ENCODE peak calls at places on chromosomes 11 and 22, in five cellular contexts. W, Z, A, M and F are unnamed samples.

GRCh38 chr11:66632952-66633351 is 5.6 kb upstream of the RBM4 start:
- DNase-seq in W (no peak), A (no peak), M (no peak), Z (no peak), F (no peak)

GRCh38 chr22:28801845-28802594 is 1.7 kb upstream of the XBP1 start:
- DNase-seq in W (peak; percentile 52), A (peak; percentile 88), M (no peak), Z (peak; percentile 65), F (no peak)

GRCh38 chr11:9176550-9176949 is 85.2 kb upstream of the SCUBE2 start:
- DNase-seq in M (no peak), Z (no peak), A (no peak), W (no peak), F (no peak)

GRCh38 chr11:70493891-70494290 is 95.6 kb downstream of the CTTN start:
- DNase-seq in A (no peak), M (no peak), W (no peak), Z (no peak), F (no peak)

GRCh38 chr11:47378011-47378835 is at the start of gene SPI1:
- DNase-seq in M (peak; percentile 37), W (peak; percentile 90), A (no peak), Z (peak; percentile 49), F (peak; percentile 46)

GRCh38 chr22:37381489-37381888 is 45.8 kb downstream of the ELFN2 start:
- DNase-seq in A (no peak), W (no peak), Z (no peak), M (no peak), F (no peak)

GRCh38 chr22:50481440-50482106 is at the start of gene ADM2:
- DNase-seq in A (no peak), W (no peak), Z (peak; percentile 67), M (peak; percentile 40), F (peak; percentile 80)

GRCh38 chr11:118882489-118882888 is 1.2 kb upstream of the CXCR5 start:
- DNase-seq in Z (no peak), W (no peak), A (no peak), M (no peak), F (no peak)

GRCh38 chr11:76744186-76745058 is 38.7 kb upstream of the TSKU start:
- DNase-seq in M (no peak), W (no peak), A (no peak), Z (peak; percentile 38), F (no peak)

GRCh38 chr11:118488480-118489109 is 38.7 kb upstream of the TTC36 start:
- DNase-seq in W (peak; percentile 88), M (peak; percentile 50), Z (peak; percentile 74), A (peak; percentile 69), F (peak; percentile 77)

GRCh38 chr22:19177164-19178064 is 1.1 kb downstream of the SLC25A1 start:
- DNase-seq in M (no peak), A (peak; percentile 76), W (no peak), Z (peak; percentile 25), F (no peak)

GRCh38 chr11:97856666-97857065 is 1164.1 kb upstream of the CNTN5 start:
- DNase-seq in W (no peak), M (no peak), Z (no peak), A (no peak), F (no peak)

GRCh38 chr11:33692013-33692504 is 8.6 kb downstream of the C11orf91 start:
- DNase-seq in M (no peak), Z (peak; percentile 76), A (no peak), W (peak; percentile 56), F (no peak)

GRCh38 chr11:106311531-106312230 is 234.2 kb downstream of the AASDHPPT start:
- DNase-seq in A (no peak), Z (no peak), W (no peak), M (no peak), F (no peak)

GRCh38 chr22:29700949-29701927 is 18.6 kb upstream of the CABP7 start:
- DNase-seq in M (no peak), A (no peak), W (peak; percentile 19), Z (peak; percentile 46), F (no peak)

GRCh38 chr22:44894321-44894720 is 115.5 kb downstream of the PHF21B start:
- DNase-seq in A (no peak), M (no peak), W (no peak), Z (no peak), F (no peak)

GRCh38 chr22:38724176-38724575 is 18.4 kb downstream of the GTPBP1 start:
- DNase-seq in A (no peak), W (no peak), M (no peak), Z (no peak), F (no peak)

GRCh38 chr11:8614497-8614896 is 20.5 kb upstream of the STK33 start:
- DNase-seq in Z (no peak), A (no peak), M (no peak), W (no peak), F (no peak)

GRCh38 chr11:126874831-126875230 is 125.7 kb downstream of the KIRREL3 start:
- DNase-seq in A (no peak), M (no peak), Z (no peak), W (peak; percentile 8), F (no peak)
- TF ChIP-seq CTCF in A (no peak), M (no peak), Z (no peak), W (peak; percentile 28), F (no peak)

GRCh38 chr22:25892678-25893077 is 150.7 kb downstream of the MYO18B start:
- DNase-seq in A (no peak), W (no peak), M (no peak), Z (no peak), F (no peak)
- TF ChIP-seq CTCF in A (no peak), W (no peak), M (no peak), Z (no peak), F (no peak)

GRCh38 chr11:6418958-6419611 is at the start of gene APBB1:
- DNase-seq in A (no peak), W (peak; percentile 51), Z (peak; percentile 70), M (peak; percentile 77), F (peak; percentile 79)
- TF ChIP-seq CTCF in A (peak; percentile 15), W (no peak), Z (no peak), M (peak; percentile 9), F (no peak)

DNA sequence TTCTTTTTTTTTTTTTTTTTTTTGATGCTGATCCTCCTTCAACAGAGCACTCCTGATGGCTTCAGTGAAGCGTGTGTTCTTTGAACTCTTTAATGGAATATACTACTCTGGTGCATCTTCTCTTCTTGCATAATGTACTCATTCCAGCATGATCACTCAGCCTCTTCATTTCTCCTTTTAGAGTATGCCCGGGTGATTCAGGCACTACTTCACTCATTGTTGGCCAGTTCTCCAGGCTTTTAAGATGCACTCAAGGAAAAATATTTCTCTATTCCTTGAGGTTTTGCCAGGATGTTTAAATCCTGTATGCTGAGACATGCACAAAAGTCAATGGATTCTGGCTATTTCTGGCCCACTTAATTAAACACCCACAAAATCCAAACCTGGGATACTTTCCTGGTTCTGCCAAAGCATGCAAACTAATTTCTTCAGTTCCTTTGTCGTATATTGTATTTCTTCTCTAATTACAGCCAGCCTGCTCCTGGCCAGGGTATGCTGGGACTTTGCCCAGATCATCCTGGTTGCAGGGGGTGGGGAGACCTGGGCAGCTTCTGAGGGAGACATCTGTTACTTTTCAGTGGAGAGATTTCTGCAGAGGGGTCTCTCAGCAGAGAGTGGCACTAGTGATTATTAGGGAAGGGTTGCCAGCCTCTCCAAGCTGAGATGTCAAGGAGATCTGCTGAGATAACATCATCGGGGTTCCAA is 257.7 kb upstream of the LUZP2 start:
- DNase-seq in M (no peak), A (no peak), W (no peak), Z (no peak), F (no peak)
- TF ChIP-seq CTCF in M (no peak), A (no peak), W (no peak), Z (no peak), F (no peak)

GRCh38 chr11:7536102-7536501 is 22.3 kb downstream of the PPFIBP2 start:
- DNase-seq in M (no peak), A (peak; percentile 37), W (no peak), Z (peak; percentile 56), F (peak; percentile 27)
- TF ChIP-seq CTCF in M (peak; percentile 21), A (no peak), W (peak; percentile 25), Z (peak; percentile 16), F (peak; percentile 33)

DNA sequence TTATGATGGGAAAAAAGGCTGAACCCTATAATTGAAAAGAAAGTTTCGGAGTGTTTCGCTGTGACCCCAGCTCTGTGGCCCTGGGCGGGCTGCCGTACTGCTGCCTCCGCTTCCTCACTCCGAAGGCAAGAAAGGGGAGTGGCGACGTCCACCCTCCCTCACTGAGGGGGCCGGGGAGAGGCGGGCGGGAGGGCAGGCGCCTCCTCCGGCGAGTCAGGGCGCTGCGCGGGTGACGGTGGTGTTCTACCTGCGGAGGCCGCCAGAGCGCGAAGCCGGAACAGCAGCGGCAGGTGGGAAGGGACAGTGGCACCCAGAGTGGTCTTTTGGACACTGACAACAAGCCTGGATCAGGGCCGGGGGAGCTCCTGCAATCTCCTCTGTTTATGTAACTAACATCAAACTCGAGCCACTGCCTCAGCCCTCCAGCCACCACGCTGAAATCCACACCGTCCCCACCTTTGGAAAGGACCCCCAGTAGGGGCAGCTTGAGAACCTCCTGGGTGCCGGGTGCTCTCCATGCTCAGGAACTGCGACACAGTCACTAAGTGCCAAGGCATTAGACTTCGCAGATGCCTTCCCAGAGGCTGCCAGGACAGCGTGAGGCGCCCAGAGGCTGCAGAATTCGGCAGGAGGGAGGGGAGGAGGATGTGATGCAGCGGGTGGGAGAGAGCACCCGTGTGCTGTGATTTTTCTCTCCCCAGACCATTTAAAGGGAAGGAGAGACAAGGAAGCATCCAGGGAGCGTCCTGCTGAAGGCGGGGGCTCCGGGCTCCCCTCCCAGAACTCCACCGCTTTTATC is 25.5 kb downstream of the BID start:
- DNase-seq in M (no peak), A (no peak), W (no peak), Z (no peak), F (peak; percentile 37)
- TF ChIP-seq CTCF in M (peak; percentile 14), A (no peak), W (no peak), Z (no peak), F (peak; percentile 21)